ENCODE peak calls at places on chromosomes 7 and 10, in six cellular contexts. P is activated CD4-positive, CD25-positive, alpha-beta regulatory T cell; W is mammary epithelial cell; K is NCI-H1092 treated with DMSO at 0.1 percent for 48 hours; H is activated CD8-positive, alpha-beta memory T cell treated with anti-CD3 and anti-CD28 coated beads, Interleukin-2, amount 10 ng/mL, durations not matched to agents 7 days and 5 days; Z is retina. M is an unnamed sample.

GRCh38 chr7:138837627-138838026 is 39.6 kb upstream of the ATP6V0A4 start:
- DNase-seq in W (no peak), K (peak; percentile 83), H (no peak), Z (no peak), P (no peak), M (no peak)

GRCh38 chr10:128373831-128374230 is 247.6 kb upstream of the MKI67 start:
- DNase-seq in H (no peak), Z (no peak), W (no peak), K (no peak), P (no peak), M (peak; percentile 90)

GRCh38 chr7:83301416-83301815 is 138.7 kb upstream of the PCLO start:
- DNase-seq in H (no peak), W (no peak), Z (no peak), K (no peak), P (no peak), M (no peak)

GRCh38 chr10:103676058-103676785 is 179.2 kb downstream of the SH3PXD2A start:
- DNase-seq in K (no peak), P (no peak), W (peak; percentile 49), Z (no peak), H (no peak), M (no peak)

GRCh38 chr10:91604462-91604935 is 28.4 kb downstream of the PPP1R3C start:
- DNase-seq in K (no peak), W (no peak), P (no peak), Z (no peak), H (no peak), M (no peak)

GRCh38 chr7:153087498-153087897 is 327.9 kb downstream of the ACTR3B start:
- DNase-seq in K (no peak), P (no peak), W (no peak), H (no peak), Z (no peak), M (no peak)

GRCh38 chr10:127872871-127873600 is 19.7 kb downstream of the CLRN3 start:
- DNase-seq in P (no peak), H (peak; percentile 32), K (no peak), W (no peak), Z (no peak), M (no peak)

GRCh38 chr10:33638891-33639290 is 304.4 kb upstream of the NRP1 start:
- DNase-seq in P (no peak), K (no peak), W (peak; percentile 60), H (no peak), Z (no peak), M (no peak)

GRCh38 chr10:124830445-124830844 is 28.8 kb downstream of the ABRAXAS2 start:
- DNase-seq in H (no peak), K (no peak), Z (no peak), W (no peak), P (no peak), M (no peak)

GRCh38 chr7:34322841-34323240 is 335.2 kb upstream of the NPSR1 start:
- DNase-seq in W (peak; percentile 55), K (no peak), P (no peak), Z (no peak), H (no peak), M (no peak)

GRCh38 chr7:69367785-69368184 is 230.5 kb upstream of the AUTS2 start:
- DNase-seq in H (no peak), K (no peak), Z (no peak), W (no peak), P (no peak), M (no peak)

GRCh38 chr7:66950763-66951162 is 29.7 kb downstream of the TMEM248 start:
- DNase-seq in H (no peak), K (no peak), Z (no peak), P (no peak), W (no peak), M (no peak)

GRCh38 chr7:16114633-16115032 is 306.7 kb downstream of the CRPPA start:
- DNase-seq in P (no peak), H (no peak), K (peak; percentile 45), W (peak; percentile 18), Z (no peak), M (no peak)

GRCh38 chr7:105963038-105963667 is at the start of gene CDHR3:
- DNase-seq in H (no peak), P (no peak), W (no peak), K (no peak), Z (no peak), M (no peak)

GRCh38 chr7:95432606-95433005 is 2.2 kb downstream of the PON2 start:
- DNase-seq in H (no peak), K (no peak), W (no peak), P (no peak), Z (no peak), M (no peak)

GRCh38 chr7:35725280-35725680 is 30.3 kb upstream of the HERPUD2 start:
- DNase-seq in H (peak; percentile 85), Z (no peak), K (no peak), W (no peak), P (no peak), M (no peak)

GRCh38 chr7:132526111-132526741 is 50.0 kb downstream of the PLXNA4 start:
- DNase-seq in H (no peak), K (no peak), Z (no peak), W (no peak), P (no peak), M (no peak)